ENCODE peak calls at places on chromosomes 2 and 18, in six cellular contexts. I, H, C, S, W and Z are unnamed samples. For H3K4me1, the result is how much of the 10 kb centered on the place peaks cover.

GRCh38 chr2:136057023-136057801 is 60.7 kb downstream of the CXCR4 start:
- DNase-seq in S (no peak), H (peak), C (no peak), I (no peak), W (no peak), Z (no peak)

GRCh38 chr2:2662847-2663356 is 331.8 kb upstream of the MYT1L start:
- DNase-seq in I (no peak), H (no peak), S (no peak), C (no peak), W (no peak), Z (no peak)

GRCh38 chr18:63004466-63005089 is 289.2 kb downstream of the PHLPP1 start:
- DNase-seq in C (no peak), S (no peak), W (no peak), H (no peak), I (no peak), Z (no peak)

GRCh38 chr2:135585586-135585985 is 54.3 kb downstream of the R3HDM1 start:
- DNase-seq in W (no peak), S (no peak), H (peak), C (no peak), I (no peak), Z (no peak)

GRCh38 chr2:26457241-26457666 is 20.7 kb downstream of the OTOF start:
- DNase-seq in I (no peak), C (no peak), W (no peak), H (no peak), S (no peak), Z (no peak)

GRCh38 chr2:5803547-5803946 is 111.4 kb downstream of the SOX11 start:
- DNase-seq in H (no peak), S (no peak), I (no peak), W (no peak), C (no peak), Z (no peak)

GRCh38 chr2:67974564-67975430 is 88.0 kb downstream of the C1D start:
- DNase-seq in I (peak), S (no peak), W (peak), H (no peak), C (no peak), Z (peak)

GRCh38 chr2:18800240-18800971 is 211.0 kb upstream of the NT5C1B start:
- DNase-seq in C (no peak), H (no peak), W (no peak), I (no peak), S (no peak), Z (no peak)

GRCh38 chr2:217916504-217917254 is 86.1 kb downstream of the TNS1 start:
- DNase-seq in H (no peak), S (no peak), C (peak), W (peak), I (peak), Z (no peak)

GRCh38 chr2:109128466-109129355 is at the start of gene SH3RF3:
- DNase-seq in H (no peak), I (peak), W (peak), S (no peak), C (peak), Z (no peak)

GRCh38 chr2:226172314-226172713 is 627.3 kb downstream of the IRS1 start:
- DNase-seq in S (no peak), W (no peak), H (no peak), I (no peak), C (no peak), Z (no peak)

GRCh38 chr2:42010743-42011298 is 37.0 kb upstream of the PKDCC start:
- DNase-seq in W (no peak), H (no peak), S (no peak), C (no peak), I (no peak), Z (no peak)

GRCh38 chr18:54284967-54285785 is 15.9 kb downstream of the POLI start:
- DNase-seq in S (peak), C (no peak), H (no peak), W (peak), I (no peak), Z (no peak)

GRCh38 chr2:180876506-180876905 is 103.9 kb upstream of the UBE2E3 start:
- DNase-seq in I (no peak), C (no peak), S (no peak), H (no peak), W (no peak), Z (no peak)

GRCh38 chr2:96864343-96865091 is 5.4 kb downstream of the SEMA4C start:
- DNase-seq in W (no peak), H (no peak), S (no peak), C (no peak), I (peak), Z (no peak)

GRCh38 chr2:102117488-102117887 is 25.1 kb upstream of the IL1R1 start:
- DNase-seq in I (no peak), W (no peak), C (no peak), S (no peak), H (no peak), Z (no peak)

GRCh38 chr2:85472265-85472664 is 53.8 kb downstream of the SH2D6 start:
- DNase-seq in C (no peak), I (no peak), H (no peak), W (no peak), S (no peak), Z (no peak)

GRCh38 chr2:241865957-241866858 is 3.3 kb upstream of the RTP5 start:
- DNase-seq in S (no peak), C (peak), W (peak), I (no peak), H (no peak), Z (no peak)

GRCh38 chr2:32697156-32697555 is 69.3 kb downstream of the TTC27 start:
- DNase-seq in C (no peak), H (no peak), I (no peak), W (no peak), S (no peak), Z (no peak)

GRCh38 chr18:60245096-60245495 is 127.5 kb downstream of the MC4R start:
- DNase-seq in H (no peak), S (no peak), W (no peak), C (no peak), I (no peak), Z (no peak)

GRCh38 chr2:174554514-174555119 is 43.0 kb downstream of the WIPF1 start:
- DNase-seq in H (no peak), W (no peak), S (no peak), I (no peak), C (no peak), Z (no peak)

GRCh38 chr2:228599781-228600180 is 418.3 kb upstream of the SPHKAP start:
- DNase-seq in W (no peak), H (no peak), I (no peak), S (no peak), C (no peak), Z (no peak)

DNA sequence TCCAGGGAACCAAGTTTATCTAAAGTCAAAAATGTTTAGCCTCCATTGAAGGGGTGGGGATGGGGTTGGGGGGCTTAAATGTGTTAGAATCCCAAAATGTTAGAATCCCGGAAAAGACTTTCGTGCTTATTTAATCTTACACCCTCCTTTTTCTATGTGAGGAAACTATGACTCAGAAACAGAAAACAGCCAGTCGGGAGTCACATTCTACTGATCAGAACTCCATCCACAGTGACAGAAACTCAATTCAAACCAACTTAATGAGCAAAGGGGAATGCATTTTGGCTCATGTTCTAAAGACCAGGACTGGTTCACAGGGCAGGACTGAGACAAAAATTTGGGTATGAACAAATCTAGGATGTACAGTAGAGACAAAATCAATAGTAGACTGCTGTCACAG is 31.9 kb upstream of the AFTPH start:
- DNase-seq in W (no peak), S (no peak), H (no peak), C (no peak), I (no peak), Z (no peak)
- H3K4me1 ChIP-seq in W (under half), S (under half), H (under half), C (under half), I (under half), Z (under half)

GRCh38 chr2:205540066-205540465 is 142.2 kb upstream of the NRP2 start:
- DNase-seq in H (peak), W (no peak), I (no peak), S (no peak), C (no peak), Z (no peak)

GRCh38 chr2:205543262-205543843 is 138.9 kb upstream of the NRP2 start:
- DNase-seq in I (no peak), H (no peak), W (no peak), C (no peak), S (no peak), Z (no peak)

GRCh38 chr2:205546417-205546816 is 135.9 kb upstream of the NRP2 start:
- DNase-seq in C (no peak), W (no peak), I (no peak), H (no peak), S (no peak), Z (no peak)

GRCh38 chr2:205545971-205546370 is 136.3 kb upstream of the NRP2 start:
- DNase-seq in W (no peak), C (no peak), H (no peak), S (no peak), I (no peak), Z (no peak)

GRCh38 chr2:205543937-205544702 is 138.2 kb upstream of the NRP2 start:
- DNase-seq in H (no peak), W (no peak), S (no peak), I (no peak), C (no peak), Z (no peak)
- H3K4me1 ChIP-seq in H (under half), W (under half), S (under half), I (under half), C (under half), Z (under half)

DNA sequence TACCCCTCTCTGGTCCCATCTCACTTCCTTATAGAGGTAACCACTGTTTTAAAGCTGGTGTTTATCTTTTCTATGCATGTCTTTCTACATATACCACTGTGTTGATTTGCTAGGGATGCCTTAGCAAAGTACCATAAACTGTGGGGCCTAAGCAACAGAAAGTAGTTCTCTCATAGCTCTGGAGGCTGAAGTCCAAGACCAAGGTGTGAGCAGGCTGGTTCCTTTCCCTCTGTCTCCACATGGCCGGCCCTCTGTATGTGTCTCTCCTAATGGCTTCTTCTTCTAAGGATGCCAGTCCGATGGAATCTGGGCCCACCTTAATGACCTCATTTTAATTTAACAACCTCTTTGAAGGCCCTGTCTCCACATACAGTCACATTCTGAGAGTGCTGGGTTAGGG is 40.8 kb upstream of the ROCK2 start:
- DNase-seq in H (no peak), W (no peak), I (no peak), S (no peak), C (no peak), Z (no peak)
- H3K4me1 ChIP-seq in H (under half), W (under half), I (under half), S (under half), C (under half), Z (under half)

DNA sequence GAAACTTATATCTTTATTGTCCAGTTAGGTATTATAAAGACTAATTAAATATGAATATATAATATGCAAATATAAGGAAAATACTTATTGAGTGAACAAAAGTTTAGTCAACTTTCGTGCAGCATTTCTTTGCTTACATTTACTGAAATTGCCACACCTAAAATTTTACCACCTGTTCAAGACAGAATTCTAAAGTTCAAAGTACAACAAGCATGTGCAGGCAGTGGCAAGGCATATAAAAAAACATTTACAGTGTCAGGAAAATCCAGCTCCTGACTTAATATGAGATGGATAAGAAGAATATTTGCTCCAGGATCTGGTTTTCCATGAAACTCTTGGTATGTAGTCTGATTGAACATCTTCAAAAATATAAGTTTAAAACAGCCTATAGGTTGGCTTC is 4.8 kb downstream of the ITPRID2 start:
- DNase-seq in C (no peak), S (no peak), I (no peak), W (no peak), H (no peak), Z (no peak)
- H3K4me1 ChIP-seq in C (under half), S (under half), I (half or more), W (under half), H (under half), Z (under half)

DNA sequence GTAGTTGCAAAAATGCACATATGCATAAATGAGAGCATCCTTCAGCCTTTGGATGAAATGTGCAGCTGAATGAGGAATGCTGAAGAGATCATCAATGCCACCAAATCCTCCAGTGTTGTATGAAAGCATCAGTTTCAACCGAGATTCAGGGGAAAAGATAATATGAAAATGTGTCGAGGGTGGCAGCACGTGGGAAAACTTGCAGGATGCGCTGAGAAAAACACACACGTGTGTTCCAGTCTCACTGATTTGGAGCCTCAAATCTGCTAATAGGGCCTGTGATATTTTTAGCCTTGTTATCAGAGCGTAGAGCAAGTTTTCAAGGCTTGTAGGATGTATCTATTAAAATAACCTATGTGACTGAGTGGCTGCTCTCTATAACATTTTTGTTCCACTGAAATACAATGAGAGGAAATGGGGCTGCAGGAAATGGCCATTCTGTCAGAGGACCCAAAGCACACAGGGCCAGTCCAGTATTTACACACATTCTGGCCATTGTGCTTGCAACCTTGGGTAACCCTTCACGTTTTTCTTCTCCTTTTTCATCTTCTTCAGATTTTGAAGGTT is 138.8 kb downstream of the PRKCE start:
- DNase-seq in S (no peak), W (no peak), C (no peak), I (no peak), H (no peak), Z (no peak)
- H3K4me1 ChIP-seq in S (under half), W (under half), C (under half), I (under half), H (under half), Z (under half)

GRCh38 chr2:47077442-47078117 is 77.5 kb downstream of the STPG4 start:
- DNase-seq in W (no peak), S (no peak), I (no peak), C (no peak), H (no peak), Z (no peak)

GRCh38 chr2:47074691-47075090 is 80.4 kb downstream of the STPG4 start:
- DNase-seq in H (no peak), W (no peak), S (no peak), C (no peak), I (no peak), Z (no peak)

GRCh38 chr2:47076586-47077441 is 78.3 kb downstream of the STPG4 start:
- DNase-seq in H (no peak), S (no peak), I (peak), C (no peak), W (peak), Z (peak)

GRCh38 chr2:47075361-47076125 is 79.6 kb downstream of the STPG4 start:
- DNase-seq in I (no peak), H (no peak), S (no peak), W (no peak), C (no peak), Z (no peak)

DNA sequence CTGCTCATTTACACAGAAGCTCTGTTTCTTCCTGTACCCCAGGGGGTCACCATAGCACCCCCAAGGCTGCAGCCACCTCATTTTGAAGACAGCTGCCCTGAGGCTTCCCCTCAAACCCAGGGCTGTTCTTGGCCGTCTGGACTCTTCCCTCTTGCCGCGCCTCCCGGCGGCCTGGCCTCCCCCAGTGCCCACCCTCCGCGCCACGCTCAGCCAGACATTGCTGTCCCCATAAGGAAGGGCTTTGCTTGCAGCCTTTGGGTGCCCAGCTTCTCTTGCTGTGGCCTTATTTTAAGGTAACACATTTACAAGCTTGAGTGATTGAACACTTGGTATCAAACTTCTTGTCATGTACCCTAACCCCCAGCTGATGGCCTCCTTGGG is 79.0 kb downstream of the STPG4 start:
- DNase-seq in I (no peak), H (no peak), C (no peak), S (no peak), W (no peak), Z (no peak)
- H3K4me1 ChIP-seq in I (half or more), H (under half), C (under half), S (under half), W (under half), Z (under half)

GRCh38 chr2:74387346-74387745 is 7.2 kb upstream of the DCTN1 start:
- DNase-seq in W (no peak), I (no peak), S (no peak), H (no peak), C (no peak), Z (peak)

GRCh38 chr2:74381751-74382150 is 1.6 kb upstream of the DCTN1 start:
- DNase-seq in C (no peak), I (no peak), W (no peak), S (no peak), H (no peak), Z (no peak)

GRCh38 chr2:74384051-74384450 is 3.9 kb upstream of the DCTN1 start:
- DNase-seq in I (no peak), C (no peak), S (no peak), W (no peak), H (no peak), Z (peak)

GRCh38 chr2:74383254-74383653 is 3.1 kb upstream of the DCTN1 start:
- DNase-seq in W (no peak), C (no peak), S (no peak), I (no peak), H (no peak), Z (peak)

DNA sequence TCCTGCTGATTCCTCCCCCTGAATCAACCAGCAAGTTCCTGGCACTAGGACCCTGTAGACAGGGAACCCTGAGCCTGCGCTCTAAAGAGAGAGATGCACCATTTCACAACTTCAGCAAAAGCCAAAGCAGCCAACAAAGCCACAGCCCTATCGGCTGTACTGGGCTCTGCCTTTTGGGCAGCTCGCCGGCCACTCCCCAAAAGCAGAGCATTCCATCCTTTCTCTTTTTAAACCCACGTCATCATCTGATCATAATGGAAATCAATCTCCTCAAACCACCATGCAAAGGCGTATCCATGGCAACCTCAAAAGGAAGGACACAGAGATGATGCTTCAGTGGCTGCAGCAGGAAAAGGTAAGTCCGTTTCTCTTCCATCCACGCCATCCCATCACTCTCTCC is 5.3 kb upstream of the DCTN1 start:
- DNase-seq in I (no peak), C (no peak), H (no peak), W (no peak), S (no peak), Z (peak)
- H3K4me1 ChIP-seq in I (half or more), C (under half), H (under half), W (half or more), S (under half), Z (under half)

GRCh38 chr2:231611273-231612198 is 18.9 kb downstream of the TEX44 start:
- DNase-seq in C (peak), H (peak), I (no peak), S (no peak), W (peak), Z (peak)
- H3K4me1 ChIP-seq in C (under half), H (half or more), I (under half), S (under half), W (under half), Z (under half)

GRCh38 chr2:200319587-200320337 is 13.3 kb downstream of the SPATS2L start:
- DNase-seq in C (no peak), S (no peak), H (no peak), I (no peak), W (no peak), Z (no peak)
- H3K4me1 ChIP-seq in C (under half), S (under half), H (under half), I (under half), W (half or more), Z (under half)